ENCODE peak calls at places on chromosome 7, in four cellular contexts. W is CD8-positive, alpha-beta T cell; V is heart left ventricle; S is RWPE2. Y is an unnamed sample.

GRCh38 chr7:80511964-80512363 is at the start of gene GNAT3:
- DNase-seq in W (no peak), V (no peak), S (no peak), Y (no peak)

GRCh38 chr7:30134523-30135270 is at the start of gene MTURN:
- DNase-seq in W (peak), V (peak), S (peak), Y (peak)

GRCh38 chr7:24912874-24913514 is 67.0 kb downstream of the OSBPL3 start:
- DNase-seq in W (no peak), V (no peak), S (no peak), Y (no peak)

GRCh38 chr7:129774359-129774758 is 162.8 kb downstream of the NRF1 start:
- DNase-seq in W (no peak), V (no peak), S (peak), Y (no peak)

GRCh38 chr7:5694221-5694754 is 87.2 kb downstream of the RNF216 start:
- DNase-seq in W (no peak), V (no peak), S (no peak), Y (no peak)

GRCh38 chr7:74193054-74193453 is 16.8 kb upstream of the LAT2 start:
- DNase-seq in W (no peak), V (no peak), S (peak), Y (no peak)

GRCh38 chr7:144908943-144909556 is 73.2 kb upstream of the TPK1 start:
- DNase-seq in W (no peak), V (no peak), S (no peak), Y (no peak)

GRCh38 chr7:45088821-45089313 is at the start of gene NACAD:
- DNase-seq in W (no peak), V (no peak), S (no peak), Y (peak)

GRCh38 chr7:66355762-66356161 is 150.6 kb downstream of the TPST1 start:
- DNase-seq in W (no peak), V (no peak), S (peak), Y (no peak)

GRCh38 chr7:113004726-113005454 is 81.7 kb downstream of the GPR85 start:
- DNase-seq in W (no peak), V (no peak), S (no peak), Y (no peak)

GRCh38 chr7:8115547-8116402 is 146.2 kb downstream of the ICA1 start:
- DNase-seq in W (no peak), V (no peak), S (no peak), Y (no peak)

GRCh38 chr7:129553861-129554530 is 51.7 kb downstream of the SMKR1 start:
- DNase-seq in W (peak), V (no peak), S (no peak), Y (no peak)

GRCh38 chr7:54802841-54803240 is 43.8 kb upstream of the SEC61G start:
- DNase-seq in W (no peak), V (no peak), S (no peak), Y (no peak)

GRCh38 chr7:123770378-123770777 is 21.6 kb upstream of the WASL start:
- DNase-seq in W (no peak), V (no peak), S (peak), Y (no peak)

GRCh38 chr7:151382079-151382885 is 27.6 kb downstream of the WDR86 start:
- DNase-seq in W (peak), V (peak), S (peak), Y (no peak)

GRCh38 chr7:134792968-134793367 is 13.5 kb downstream of the CALD1 start:
- DNase-seq in W (no peak), V (peak), S (no peak), Y (no peak)

GRCh38 chr7:17298840-17299476 is 506 bp downstream of the AHR start:
- DNase-seq in W (peak), V (peak), S (peak), Y (peak)

GRCh38 chr7:2560175-2560695 is 1.5 kb downstream of the IQCE start:
- DNase-seq in W (no peak), V (no peak), S (peak), Y (no peak)

GRCh38 chr7:66015440-66016130 is 33.6 kb upstream of the GUSB start:
- DNase-seq in W (no peak), V (no peak), S (no peak), Y (no peak)

GRCh38 chr7:94095359-94096009 is 91.3 kb upstream of the BET1 start:
- DNase-seq in W (no peak), V (no peak), S (no peak), Y (no peak)

GRCh38 chr7:73611017-73611555 is 13.2 kb downstream of the MLXIPL start:
- DNase-seq in W (no peak), V (no peak), S (no peak), Y (no peak)

GRCh38 chr7:132218876-132219275 is 357.4 kb downstream of the PLXNA4 start:
- DNase-seq in W (no peak), V (no peak), S (no peak), Y (no peak)

GRCh38 chr7:5649658-5650057 is 131.8 kb downstream of the RNF216 start:
- DNase-seq in W (no peak), V (no peak), S (no peak), Y (no peak)

GRCh38 chr7:141460781-141461715 is 90.2 kb upstream of the AGK start:
- DNase-seq in W (no peak), V (no peak), S (no peak), Y (no peak)

GRCh38 chr7:55893940-55894339 is 6.7 kb downstream of the ZNF713 start:
- DNase-seq in W (no peak), V (no peak), S (no peak), Y (no peak)

GRCh38 chr7:55898287-55898686 is 11.0 kb downstream of the ZNF713 start:
- DNase-seq in W (no peak), V (no peak), S (no peak), Y (no peak)

GRCh38 chr7:55895021-55895420 is 7.8 kb downstream of the ZNF713 start:
- DNase-seq in W (no peak), V (no peak), S (no peak), Y (no peak)
- H3K4me3 ChIP-seq in W (no peak), V (no peak), S (no peak), Y (no peak)

DNA sequence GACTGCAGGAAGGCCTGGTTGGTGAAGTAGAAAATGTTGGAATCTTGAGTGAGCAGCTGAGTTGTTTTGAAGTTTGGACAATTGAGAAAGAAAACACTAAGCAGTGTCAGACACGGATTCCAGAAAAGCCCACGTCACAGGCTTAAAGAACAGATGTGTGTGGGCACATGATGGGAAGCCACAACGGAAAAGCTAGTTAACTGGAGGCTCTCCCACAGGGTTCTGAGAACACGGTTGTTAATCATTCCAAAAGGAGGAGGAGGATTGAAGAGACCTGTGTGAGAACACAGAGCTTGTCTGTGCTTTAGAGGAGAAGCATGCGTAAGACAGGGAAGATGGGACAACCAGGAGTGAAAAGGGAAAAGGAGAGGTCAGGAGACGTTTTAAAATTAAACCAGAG is 42.6 kb downstream of the SHH start:
- DNase-seq in W (no peak), V (no peak), S (no peak), Y (no peak)
- TF ChIP-seq CTCF in W (no peak), V (no peak), S (no peak), Y (no peak)

DNA sequence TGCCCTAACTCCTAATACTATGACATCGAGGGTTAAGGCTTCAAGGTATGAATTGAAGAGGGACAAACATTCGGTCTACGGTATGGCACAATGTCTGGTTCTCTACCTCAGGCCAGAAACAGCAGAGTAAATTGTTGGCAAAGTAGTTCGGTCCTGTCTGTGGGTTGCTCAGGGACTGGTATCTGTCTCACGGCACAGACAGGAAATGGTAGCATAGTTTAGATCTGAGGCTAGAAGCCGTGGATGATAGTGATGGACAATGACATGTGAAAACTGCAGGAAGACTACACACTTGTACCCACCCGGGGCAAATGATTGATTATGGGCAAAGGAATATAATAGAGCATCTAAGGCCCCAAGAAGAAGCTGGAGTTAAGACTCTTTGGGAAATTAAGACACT is 106.2 kb downstream of the TWIST1 start:
- DNase-seq in W (no peak), V (no peak), S (no peak), Y (no peak)
- H3K4me3 ChIP-seq in W (no peak), V (no peak), S (no peak), Y (no peak)

GRCh38 chr7:155755026-155755425 is 57.2 kb downstream of the SHH start:
- DNase-seq in W (no peak), V (no peak), S (no peak), Y (no peak)

GRCh38 chr7:155751409-155751808 is 60.9 kb downstream of the SHH start:
- DNase-seq in W (no peak), V (no peak), S (no peak), Y (no peak)

GRCh38 chr7:155754165-155754564 is 58.1 kb downstream of the SHH start:
- DNase-seq in W (no peak), V (no peak), S (no peak), Y (no peak)

GRCh38 chr7:155753446-155753965 is 58.8 kb downstream of the SHH start:
- DNase-seq in W (no peak), V (no peak), S (no peak), Y (no peak)

GRCh38 chr7:155752756-155753445 is 59.4 kb downstream of the SHH start:
- DNase-seq in W (no peak), V (no peak), S (no peak), Y (no peak)
- TF ChIP-seq CTCF in W (no peak), V (no peak), S (no peak), Y (no peak)

GRCh38 chr7:122145937-122146336 is 1.9 kb upstream of the AASS start:
- DNase-seq in W (no peak), V (no peak), S (no peak), Y (no peak)

GRCh38 chr7:122148081-122148480 is 4.0 kb upstream of the AASS start:
- DNase-seq in W (no peak), V (no peak), S (no peak), Y (no peak)

GRCh38 chr7:122140918-122141317 is 3.1 kb downstream of the AASS start:
- DNase-seq in W (no peak), V (no peak), S (no peak), Y (no peak)

GRCh38 chr7:122143376-122143750 is 686 bp downstream of the AASS start:
- DNase-seq in W (no peak), V (peak), S (peak), Y (peak)

DNA sequence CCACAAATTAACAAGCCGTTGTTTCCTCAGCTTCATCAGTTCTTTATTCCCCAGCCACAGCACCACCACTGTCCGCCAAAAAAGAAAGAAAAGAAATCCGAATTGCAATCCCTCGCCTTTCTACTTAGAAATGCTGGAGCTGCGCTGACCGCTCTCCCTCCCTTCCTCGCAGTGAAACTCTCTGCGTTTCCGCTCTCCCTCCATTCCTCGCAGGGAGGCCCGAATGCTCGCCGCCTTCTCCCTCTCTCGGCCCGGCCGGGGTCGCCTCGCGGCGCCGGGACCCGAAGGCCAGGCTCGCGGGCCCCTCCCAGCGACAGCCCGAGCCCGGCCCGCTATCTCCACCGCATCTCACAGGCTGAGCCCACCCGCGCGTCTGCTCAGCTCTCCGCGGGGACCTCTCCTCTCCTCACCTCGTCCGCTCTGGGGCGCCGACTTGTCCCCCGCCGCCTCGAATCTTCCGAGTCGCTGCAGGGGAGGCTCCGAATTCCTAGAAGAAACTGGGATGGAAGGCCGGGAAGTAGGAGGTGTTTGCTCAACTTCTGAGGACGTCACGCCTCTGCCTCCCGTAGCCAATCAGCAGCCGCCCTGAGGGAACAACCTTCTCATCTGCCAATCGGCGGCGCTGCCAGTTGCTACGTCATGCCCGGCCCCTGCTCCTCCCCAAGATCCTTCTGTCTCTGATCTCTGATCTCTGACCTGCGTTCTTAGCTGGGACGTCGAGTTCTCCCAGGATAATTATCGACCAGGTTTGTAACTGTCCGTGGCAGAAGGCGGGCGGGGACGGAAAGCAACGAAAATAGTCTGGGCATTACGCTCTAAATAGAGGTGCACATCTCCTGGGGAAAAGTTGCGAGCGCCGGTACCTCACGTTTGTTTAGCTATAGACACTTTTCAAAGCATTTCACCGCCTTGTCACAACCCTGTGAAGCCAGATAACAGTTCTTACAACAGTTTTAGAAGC is at the start of gene AASS:
- DNase-seq in W (peak), V (peak), S (peak), Y (peak)
- H3K4me3 ChIP-seq in W (peak), V (peak), S (peak), Y (peak)

GRCh38 chr7:108525327-108525984 is 479 bp downstream of the PNPLA8 start:
- DNase-seq in W (no peak), V (peak), S (peak), Y (no peak)
- TF ChIP-seq CTCF in W (no peak), V (no peak), S (no peak), Y (no peak)

Y was measured in ovary.